ENCODE peak calls at places on chromosome 14, in six cellular contexts. H is GM06990, I is dorsolateral prefrontal cortex, G is fibroblast of mammary gland, X is cardiac muscle cell, N is AG09319. E is an unnamed sample.
A peak's percentile ranks its signal among the peaks of the same experiment; 100 is the strongest.

GRCh38 chr14:96165493-96166474 is 38.9 kb upstream of the BDKRB2 start:
- DNase-seq in H (no peak), I (peak; percentile 8), G (no peak), X (no peak), N (no peak), E (no peak)

GRCh38 chr14:52124791-52125661 is 56.2 kb upstream of the NID2 start:
- DNase-seq in H (no peak), I (no peak), G (peak; percentile 93), X (peak; percentile 87), N (peak; percentile 83), E (no peak)

GRCh38 chr14:90544566-90544965 is 147.7 kb downstream of the CALM1 start:
- DNase-seq in H (no peak), I (no peak), G (no peak), X (no peak), N (no peak), E (no peak)

GRCh38 chr14:76997257-76997970 is 31.1 kb downstream of the IRF2BPL start:
- DNase-seq in H (no peak), I (no peak), G (peak; percentile 51), X (peak; percentile 21), N (no peak), E (no peak)

GRCh38 chr14:35420036-35420811 is 15.7 kb upstream of the NFKBIA start:
- DNase-seq in H (no peak), I (no peak), G (peak; percentile 77), X (peak; percentile 50), N (no peak), E (no peak)

GRCh38 chr14:50714452-50715073 is 46.5 kb upstream of the SAV1 start:
- DNase-seq in H (no peak), I (no peak), G (peak; percentile 61), X (peak; percentile 70), N (no peak), E (peak; percentile 51)

GRCh38 chr14:36659822-36660735 is 1.6 kb upstream of the PAX9 start:
- DNase-seq in H (no peak), I (no peak), G (no peak), X (no peak), N (no peak), E (no peak)

GRCh38 chr14:24286996-24287395 is 12.6 kb downstream of the DHRS1 start:
- DNase-seq in H (no peak), I (no peak), G (no peak), X (no peak), N (no peak), E (no peak)

GRCh38 chr14:95515523-95516517 is 630 bp downstream of the SYNE3 start:
- DNase-seq in H (peak; percentile 92), I (peak; percentile 82), G (no peak), X (peak; percentile 60), N (no peak), E (peak; percentile 94)

GRCh38 chr14:91985008-91985407 is 37.5 kb upstream of the FBLN5 start:
- DNase-seq in H (no peak), I (no peak), G (peak; percentile 89), X (peak; percentile 19), N (no peak), E (no peak)

GRCh38 chr14:77377502-77377844 is 294 bp downstream of the SAMD15 start:
- DNase-seq in H (no peak), I (no peak), G (no peak), X (no peak), N (no peak), E (no peak)

GRCh38 chr14:69237142-69237541 is 22.8 kb upstream of the GALNT16 start:
- DNase-seq in H (no peak), I (no peak), G (no peak), X (no peak), N (no peak), E (no peak)

GRCh38 chr14:51368721-51369163 is 128.7 kb downstream of the TMX1 start:
- DNase-seq in H (no peak), I (no peak), G (peak; percentile 95), X (peak; percentile 94), N (peak; percentile 87), E (no peak)

DNA sequence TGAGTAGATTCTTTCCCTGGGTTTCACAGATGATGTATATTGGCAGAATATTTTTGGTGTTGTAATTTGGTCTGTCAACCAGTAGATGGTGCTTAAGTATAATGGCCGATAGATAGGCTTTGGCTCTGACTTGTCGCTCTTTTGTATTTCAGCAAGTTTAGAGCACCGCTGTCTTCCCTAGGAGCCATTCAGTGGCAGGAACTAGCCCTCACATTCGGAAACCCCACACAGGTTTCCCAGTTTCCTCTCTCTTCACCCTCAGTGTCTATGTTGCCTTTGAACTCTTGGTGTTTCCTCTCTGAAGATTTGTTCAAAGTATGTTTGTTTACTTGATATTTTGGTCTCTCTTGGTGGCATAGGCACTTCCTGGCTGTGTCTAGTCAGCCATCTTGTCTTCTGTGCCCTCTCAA is 102.2 kb downstream of the GPHN start:
- DNase-seq in H (no peak), I (no peak), G (peak; percentile 29), X (peak; percentile 9), N (no peak), E (no peak)
- TF ChIP-seq CTCF in H (peak; percentile 42), I (no peak), G (peak; percentile 58), X (peak; percentile 34), N (peak; percentile 47), E (no peak)

GRCh38 chr14:58884442-58884841 is 246.7 kb downstream of the DACT1 start:
- DNase-seq in H (no peak), I (no peak), G (no peak), X (no peak), N (no peak), E (no peak)
- TF ChIP-seq CTCF in H (peak; percentile 35), I (peak; percentile 17), G (peak; percentile 33), X (no peak), N (no peak), E (no peak)

GRCh38 chr14:46490150-46490769 is 161.3 kb downstream of the RPL10L start:
- DNase-seq in H (no peak), I (no peak), G (no peak), X (peak; percentile 1), N (no peak), E (peak; percentile 21)
- TF ChIP-seq CTCF in H (peak; percentile 43), I (no peak), G (no peak), X (peak; percentile 5), N (no peak), E (no peak)

DNA sequence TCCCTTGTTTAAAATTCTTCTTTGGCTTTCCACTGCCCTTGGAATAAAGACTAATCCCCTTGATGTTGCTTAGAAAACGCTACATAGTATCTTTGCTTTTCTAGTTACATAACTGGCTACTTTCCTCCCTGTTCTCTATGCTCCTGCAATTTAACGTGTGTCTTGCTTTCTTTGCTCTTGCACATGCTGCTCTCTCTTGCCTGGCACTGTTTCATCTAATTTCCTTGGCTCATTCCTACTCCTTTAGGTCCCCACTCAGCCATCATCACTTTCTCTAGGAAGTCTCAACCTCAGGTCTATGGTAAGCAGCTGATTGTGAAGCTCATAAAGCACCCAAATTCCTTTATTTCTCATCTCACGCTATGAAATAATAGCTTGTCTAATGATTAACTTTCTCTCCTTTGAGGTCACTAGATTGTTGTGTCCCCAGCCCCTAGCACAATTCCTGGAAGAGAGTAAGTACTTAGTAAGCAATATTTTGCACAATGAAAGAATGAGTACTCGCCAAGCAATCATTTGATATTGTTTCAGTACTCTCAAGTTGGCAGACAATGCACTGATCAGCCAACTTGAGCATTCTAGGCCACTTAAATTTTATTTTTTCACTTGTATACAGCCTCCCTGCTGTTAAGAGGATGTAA is 3.3 kb downstream of the ALDH6A1 start:
- DNase-seq in H (no peak), I (no peak), G (no peak), X (no peak), N (no peak), E (no peak)
- TF ChIP-seq CTCF in H (no peak), I (no peak), G (no peak), X (no peak), N (no peak), E (no peak)

GRCh38 chr14:101598571-101599233 is 37.4 kb downstream of the DIO3 start:
- DNase-seq in H (no peak), I (no peak), G (no peak), X (no peak), N (no peak), E (no peak)
- TF ChIP-seq CTCF in H (no peak), I (no peak), G (no peak), X (no peak), N (no peak), E (no peak)

GRCh38 chr14:59920378-59920683 is 387 bp downstream of the LRRC9 start:
- DNase-seq in H (no peak), I (no peak), G (no peak), X (no peak), N (no peak), E (no peak)

GRCh38 chr14:59918824-59919581 is 941 bp upstream of the LRRC9 start:
- DNase-seq in H (no peak), I (peak; percentile 44), G (peak; percentile 49), X (peak; percentile 55), N (peak; percentile 3), E (peak; percentile 51)

DNA sequence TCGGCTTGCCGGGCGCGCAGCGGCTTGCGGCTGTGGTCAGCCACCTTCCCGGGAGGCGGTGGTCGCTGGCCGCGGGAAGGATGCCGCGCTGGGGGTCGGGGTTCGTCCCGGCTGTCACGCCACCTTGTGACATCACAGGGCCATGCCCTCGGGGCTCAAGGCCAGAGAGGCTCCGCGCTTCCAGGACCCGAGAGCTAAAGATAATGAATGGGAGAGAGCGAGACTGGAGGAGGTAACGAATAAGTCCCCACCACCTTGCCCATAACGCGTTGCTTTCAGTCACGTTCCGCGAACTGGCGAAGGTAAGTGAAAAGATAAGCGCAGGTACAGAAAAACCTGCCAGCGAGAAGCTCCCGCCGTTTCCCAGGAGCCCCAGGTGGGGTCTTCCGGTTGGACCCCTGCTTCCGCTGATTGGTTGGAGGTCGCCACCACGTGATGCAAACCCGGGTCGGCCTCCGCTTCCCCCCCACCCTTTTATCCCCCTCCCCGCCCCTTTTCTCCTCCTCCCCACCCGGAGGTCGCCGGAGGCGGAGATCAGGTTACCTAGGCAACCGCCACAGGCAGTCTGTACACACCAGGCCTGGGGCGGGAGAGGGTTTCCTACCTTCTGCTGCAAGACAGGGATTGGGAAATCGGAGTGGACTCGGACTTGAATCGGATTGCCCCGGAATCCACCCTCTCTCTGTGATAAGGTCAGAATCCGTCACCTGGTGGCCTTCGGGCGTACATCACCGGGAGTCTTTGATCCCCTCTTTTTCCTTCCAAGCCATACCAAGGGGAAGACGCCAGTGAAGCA is at the start of gene LRRC9:
- DNase-seq in H (no peak), I (peak; percentile 77), G (no peak), X (peak; percentile 47), N (no peak), E (no peak)
- TF ChIP-seq CTCF in H (no peak), I (no peak), G (no peak), X (no peak), N (no peak), E (no peak)

GRCh38 chr14:93493054-93493453 is 62.3 kb downstream of the UNC79 start:
- DNase-seq in H (no peak), I (no peak), G (no peak), X (no peak), N (no peak), E (no peak)

DNA sequence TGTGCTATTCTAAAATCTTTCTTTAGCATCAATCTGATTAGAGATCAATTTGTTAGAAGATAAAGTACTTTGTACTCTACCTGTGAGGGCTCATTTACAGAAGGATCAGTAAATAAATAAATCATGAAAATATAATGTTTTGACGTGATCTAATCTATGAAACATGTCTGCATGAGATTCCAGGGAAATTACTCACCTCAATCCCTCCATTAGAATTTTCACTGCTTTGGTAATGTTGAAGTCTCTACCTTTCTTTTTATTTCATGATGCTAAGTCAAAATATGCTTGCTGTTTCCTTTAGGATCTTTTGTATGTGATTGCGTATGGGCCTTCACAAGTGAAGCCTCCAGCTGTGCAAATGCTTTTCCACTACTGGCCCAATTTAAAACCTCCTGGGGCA is 66.1 kb downstream of the UNC79 start:
- DNase-seq in H (no peak), I (no peak), G (no peak), X (no peak), N (no peak), E (no peak)
- TF ChIP-seq CTCF in H (no peak), I (no peak), G (no peak), X (no peak), N (no peak), E (no peak)

E was measured in GM20000.